ENCODE peak calls at places on chromosomes 11 and 22, in eight cellular contexts. One of them, this sample, is unnamed.
A peak's percentile ranks its signal among the peaks of the same experiment; 100 is the strongest.

GRCh38 chr22:19974233-19974861 is 32.7 kb upstream of the TXNRD2 start:
- DNase-seq in A172: peak; percentile 67
- DNase-seq in A549: peak; percentile 57
- DNase-seq in mesendoderm: peak; percentile 99
- DNase-seq in globus pallidus: no peak
- DNase-seq in COR-L47: peak; percentile 97
- DNase-seq in IMR-90: peak; percentile 51
- DNase-seq in GM20000: peak; percentile 83
- DNase-seq in this sample: no peak

GRCh38 chr22:37843746-37844089 is 416 bp downstream of the ANKRD54 start:
- DNase-seq in A172: no peak
- DNase-seq in A549: no peak
- DNase-seq in mesendoderm: no peak
- DNase-seq in globus pallidus: no peak
- DNase-seq in COR-L47: no peak
- DNase-seq in IMR-90: peak; percentile 32
- DNase-seq in GM20000: peak; percentile 73
- DNase-seq in this sample: peak; percentile 76

GRCh38 chr11:83956119-83956697 is 670.0 kb upstream of the CCDC90B start:
- DNase-seq in A172: no peak
- DNase-seq in A549: no peak
- DNase-seq in mesendoderm: no peak
- DNase-seq in globus pallidus: no peak
- DNase-seq in COR-L47: no peak
- DNase-seq in IMR-90: no peak
- DNase-seq in GM20000: no peak
- DNase-seq in this sample: no peak

GRCh38 chr11:79382301-79382700 is 58.5 kb downstream of the TENM4 start:
- DNase-seq in A172: no peak
- DNase-seq in A549: no peak
- DNase-seq in mesendoderm: no peak
- DNase-seq in globus pallidus: no peak
- DNase-seq in COR-L47: no peak
- DNase-seq in IMR-90: no peak
- DNase-seq in GM20000: no peak
- DNase-seq in this sample: no peak

GRCh38 chr11:121661796-121662508 is 209.2 kb upstream of the SORL1-AS1 start:
- DNase-seq in A172: no peak
- DNase-seq in A549: no peak
- DNase-seq in mesendoderm: no peak
- DNase-seq in globus pallidus: no peak
- DNase-seq in COR-L47: no peak
- DNase-seq in IMR-90: peak; percentile 93
- DNase-seq in GM20000: no peak
- DNase-seq in this sample: no peak

GRCh38 chr11:7572001-7572712 is 58.4 kb downstream of the PPFIBP2 start:
- DNase-seq in A172: no peak
- DNase-seq in A549: peak; percentile 23
- DNase-seq in mesendoderm: peak; percentile 75
- DNase-seq in globus pallidus: peak; percentile 28
- DNase-seq in COR-L47: no peak
- DNase-seq in IMR-90: peak; percentile 34
- DNase-seq in GM20000: no peak
- DNase-seq in this sample: no peak

GRCh38 chr11:19934828-19935259 is 222.2 kb downstream of the NAV2 start:
- DNase-seq in A172: peak; percentile 85
- DNase-seq in A549: no peak
- DNase-seq in mesendoderm: peak; percentile 16
- DNase-seq in globus pallidus: no peak
- DNase-seq in COR-L47: no peak
- DNase-seq in IMR-90: peak; percentile 89
- DNase-seq in GM20000: no peak
- DNase-seq in this sample: no peak

GRCh38 chr11:88315981-88316441 is 21.5 kb downstream of the CTSC start:
- DNase-seq in A172: no peak
- DNase-seq in A549: no peak
- DNase-seq in mesendoderm: no peak
- DNase-seq in globus pallidus: no peak
- DNase-seq in COR-L47: no peak
- DNase-seq in IMR-90: no peak
- DNase-seq in GM20000: no peak
- DNase-seq in this sample: no peak

GRCh38 chr11:79414644-79415317 is 26.0 kb downstream of the TENM4 start:
- DNase-seq in A172: peak; percentile 75
- DNase-seq in A549: no peak
- DNase-seq in mesendoderm: no peak
- DNase-seq in globus pallidus: no peak
- DNase-seq in COR-L47: no peak
- DNase-seq in IMR-90: peak; percentile 81
- DNase-seq in GM20000: no peak
- DNase-seq in this sample: no peak

GRCh38 chr11:71153005-71153395 is 99.4 kb downstream of the SHANK2 start:
- DNase-seq in A172: peak; percentile 23
- DNase-seq in A549: peak; percentile 53
- DNase-seq in mesendoderm: peak; percentile 68
- DNase-seq in globus pallidus: no peak
- DNase-seq in COR-L47: no peak
- DNase-seq in IMR-90: peak; percentile 31
- DNase-seq in GM20000: no peak
- DNase-seq in this sample: peak; percentile 68

GRCh38 chr11:66328307-66329144 is 7.7 kb downstream of the RIN1 start:
- DNase-seq in A172: peak; percentile 71
- DNase-seq in A549: peak; percentile 78
- DNase-seq in mesendoderm: peak; percentile 93
- DNase-seq in globus pallidus: peak; percentile 64
- DNase-seq in COR-L47: peak; percentile 49
- DNase-seq in IMR-90: peak; percentile 70
- DNase-seq in GM20000: peak; percentile 89
- DNase-seq in this sample: peak; percentile 89

GRCh38 chr11:35714882-35715612 is 52.5 kb downstream of the TRIM44 start:
- DNase-seq in A172: peak; percentile 5
- DNase-seq in A549: no peak
- DNase-seq in mesendoderm: peak; percentile 2
- DNase-seq in globus pallidus: peak; percentile 19
- DNase-seq in COR-L47: no peak
- DNase-seq in IMR-90: peak; percentile 76
- DNase-seq in GM20000: peak; percentile 45
- DNase-seq in this sample: no peak

GRCh38 chr11:76613901-76614300 is 56.6 kb downstream of the LRRC32 start:
- DNase-seq in A172: no peak
- DNase-seq in A549: no peak
- DNase-seq in mesendoderm: no peak
- DNase-seq in globus pallidus: no peak
- DNase-seq in COR-L47: no peak
- DNase-seq in IMR-90: no peak
- DNase-seq in GM20000: no peak
- DNase-seq in this sample: peak; percentile 48

GRCh38 chr11:118353084-118353710 is 6.2 kb upstream of the UBE4A start:
- DNase-seq in A172: no peak
- DNase-seq in A549: no peak
- DNase-seq in mesendoderm: no peak
- DNase-seq in globus pallidus: no peak
- DNase-seq in COR-L47: no peak
- DNase-seq in IMR-90: peak; percentile 5
- DNase-seq in GM20000: no peak
- DNase-seq in this sample: no peak

GRCh38 chr22:31451709-31452571 is 37.7 kb downstream of the EIF4ENIF1 start:
- DNase-seq in A172: peak; percentile 14
- DNase-seq in A549: peak; percentile 21
- DNase-seq in mesendoderm: peak; percentile 60
- DNase-seq in globus pallidus: no peak
- DNase-seq in COR-L47: peak; percentile 2
- DNase-seq in IMR-90: peak; percentile 59
- DNase-seq in GM20000: peak; percentile 46
- DNase-seq in this sample: no peak

GRCh38 chr22:39214383-39215069 is 30.3 kb downstream of the PDGFB start:
- DNase-seq in A172: peak; percentile 64
- DNase-seq in A549: peak; percentile 43
- DNase-seq in mesendoderm: peak; percentile 91
- DNase-seq in globus pallidus: no peak
- DNase-seq in COR-L47: no peak
- DNase-seq in IMR-90: peak; percentile 36
- DNase-seq in GM20000: no peak
- DNase-seq in this sample: peak; percentile 53

GRCh38 chr11:118838905-118839553 is 44.7 kb upstream of the CXCR5 start:
- DNase-seq in A172: no peak
- DNase-seq in A549: no peak
- DNase-seq in mesendoderm: no peak
- DNase-seq in globus pallidus: no peak
- DNase-seq in COR-L47: no peak
- DNase-seq in IMR-90: no peak
- DNase-seq in GM20000: peak; percentile 45
- DNase-seq in this sample: no peak

GRCh38 chr11:120097721-120098385 is 40.1 kb downstream of the TRIM29 start:
- DNase-seq in A172: no peak
- DNase-seq in A549: no peak
- DNase-seq in mesendoderm: peak; percentile 78
- DNase-seq in globus pallidus: no peak
- DNase-seq in COR-L47: no peak
- DNase-seq in IMR-90: no peak
- DNase-seq in GM20000: no peak
- DNase-seq in this sample: no peak

GRCh38 chr22:47154621-47155081 is 392.2 kb downstream of the TBC1D22A start:
- DNase-seq in A172: peak; percentile 78
- DNase-seq in A549: no peak
- DNase-seq in mesendoderm: no peak
- DNase-seq in globus pallidus: peak; percentile 73
- DNase-seq in COR-L47: no peak
- DNase-seq in IMR-90: peak; percentile 82
- DNase-seq in GM20000: no peak
- DNase-seq in this sample: no peak

GRCh38 chr11:45924036-45924915 is 1.8 kb downstream of the LARGE2 start:
- DNase-seq in A172: no peak
- DNase-seq in A549: no peak
- DNase-seq in mesendoderm: no peak
- DNase-seq in globus pallidus: no peak
- DNase-seq in COR-L47: no peak
- DNase-seq in IMR-90: no peak
- DNase-seq in GM20000: peak; percentile 26
- DNase-seq in this sample: peak; percentile 68

GRCh38 chr11:97814325-97814959 is 1206.3 kb upstream of the CNTN5 start:
- DNase-seq in A172: no peak
- DNase-seq in A549: no peak
- DNase-seq in mesendoderm: peak; percentile 3
- DNase-seq in globus pallidus: no peak
- DNase-seq in COR-L47: no peak
- DNase-seq in IMR-90: no peak
- DNase-seq in GM20000: no peak
- DNase-seq in this sample: no peak

GRCh38 chr11:12377106-12377823 is at the start of gene PARVA:
- DNase-seq in A172: peak; percentile 80
- DNase-seq in A549: peak; percentile 25
- DNase-seq in mesendoderm: peak; percentile 95
- DNase-seq in globus pallidus: no peak
- DNase-seq in COR-L47: no peak
- DNase-seq in IMR-90: peak; percentile 81
- DNase-seq in GM20000: no peak
- DNase-seq in this sample: peak; percentile 81

GRCh38 chr22:26660961-26661578 is 3.7 kb downstream of the MIAT start:
- DNase-seq in A172: no peak
- DNase-seq in A549: no peak
- DNase-seq in mesendoderm: peak; percentile 82
- DNase-seq in globus pallidus: no peak
- DNase-seq in COR-L47: peak; percentile 29
- DNase-seq in IMR-90: no peak
- DNase-seq in GM20000: no peak
- DNase-seq in this sample: no peak

GRCh38 chr11:93648168-93648567 is 13.3 kb upstream of the CEP295 start:
- DNase-seq in A172: no peak
- DNase-seq in A549: no peak
- DNase-seq in mesendoderm: peak; percentile 55
- DNase-seq in globus pallidus: no peak
- DNase-seq in COR-L47: peak; percentile 22
- DNase-seq in IMR-90: peak; percentile 21
- DNase-seq in GM20000: no peak
- DNase-seq in this sample: no peak

GRCh38 chr11:126615819-126616218 is 260.3 kb downstream of the ST3GAL4 start:
- DNase-seq in A172: no peak
- DNase-seq in A549: no peak
- DNase-seq in mesendoderm: no peak
- DNase-seq in globus pallidus: no peak
- DNase-seq in COR-L47: no peak
- DNase-seq in IMR-90: no peak
- DNase-seq in GM20000: no peak
- DNase-seq in this sample: no peak

GRCh38 chr11:34928960-34929680 is 12.7 kb downstream of the PDHX start:
- DNase-seq in A172: no peak
- DNase-seq in A549: no peak
- DNase-seq in mesendoderm: no peak
- DNase-seq in globus pallidus: no peak
- DNase-seq in COR-L47: no peak
- DNase-seq in IMR-90: no peak
- DNase-seq in GM20000: no peak
- DNase-seq in this sample: no peak

GRCh38 chr22:42500164-42500835 is 19.3 kb downstream of the RRP7A start:
- DNase-seq in A172: no peak
- DNase-seq in A549: peak; percentile 85
- DNase-seq in mesendoderm: peak; percentile 91
- DNase-seq in globus pallidus: peak; percentile 86
- DNase-seq in COR-L47: no peak
- DNase-seq in IMR-90: peak; percentile 35
- DNase-seq in GM20000: peak; percentile 100
- DNase-seq in this sample: peak; percentile 88

GRCh38 chr11:100687032-100687629 is at the start of gene ARHGAP42:
- DNase-seq in A172: no peak
- DNase-seq in A549: peak; percentile 47
- DNase-seq in mesendoderm: peak; percentile 93
- DNase-seq in globus pallidus: peak; percentile 40
- DNase-seq in COR-L47: peak; percentile 37
- DNase-seq in IMR-90: peak; percentile 48
- DNase-seq in GM20000: peak; percentile 90
- DNase-seq in this sample: peak; percentile 85

GRCh38 chr11:30107899-30108298 is 91.1 kb upstream of the KCNA4 start:
- DNase-seq in A172: peak; percentile 83
- DNase-seq in A549: no peak
- DNase-seq in mesendoderm: peak; percentile 63
- DNase-seq in globus pallidus: no peak
- DNase-seq in COR-L47: no peak
- DNase-seq in IMR-90: peak; percentile 62
- DNase-seq in GM20000: no peak
- DNase-seq in this sample: no peak

GRCh38 chr11:34630544-34630943 is 9.7 kb downstream of the EHF start:
- DNase-seq in A172: no peak
- DNase-seq in A549: no peak
- DNase-seq in mesendoderm: no peak
- DNase-seq in globus pallidus: no peak
- DNase-seq in COR-L47: no peak
- DNase-seq in IMR-90: no peak
- DNase-seq in GM20000: no peak
- DNase-seq in this sample: no peak

GRCh38 chr11:58739725-58740430 is 8.1 kb upstream of the GLYAT start:
- DNase-seq in A172: no peak
- DNase-seq in A549: no peak
- DNase-seq in mesendoderm: peak; percentile 57
- DNase-seq in globus pallidus: no peak
- DNase-seq in COR-L47: no peak
- DNase-seq in IMR-90: peak; percentile 32
- DNase-seq in GM20000: no peak
- DNase-seq in this sample: no peak